ENCODE peak calls at places on chromosome 3, in five cellular contexts. P is AG04450, Z is activated B cell treated with CpG ODN at 0.5 μM for 24 hours, B is lower lobe of right lung, X is HFFc6. A is an unnamed sample.
A peak's percentile ranks its signal among the peaks of the same experiment; 100 is the strongest.

GRCh38 chr3:47379488-47379899 is 1.3 kb upstream of the PTPN23 start:
- DNase-seq in P (no peak), Z (no peak), B (no peak), X (no peak), A (no peak)

GRCh38 chr3:113183748-113184661 is 27.4 kb upstream of the BOC start:
- DNase-seq in P (no peak), Z (no peak), B (no peak), X (no peak), A (no peak)

GRCh38 chr3:32219537-32219936 is 18.9 kb upstream of the CMTM8 start:
- DNase-seq in P (no peak), Z (no peak), B (no peak), X (no peak), A (no peak)

GRCh38 chr3:148379763-148380162 is 317.9 kb upstream of the AGTR1 start:
- DNase-seq in P (peak; percentile 23), Z (no peak), B (no peak), X (peak; percentile 61), A (peak; percentile 18)

GRCh38 chr3:195176776-195177175 is 94.2 kb downstream of the XXYLT1 start:
- DNase-seq in P (no peak), Z (no peak), B (no peak), X (no peak), A (no peak)

GRCh38 chr3:27089063-27089462 is 280.1 kb downstream of the NEK10 start:
- DNase-seq in P (no peak), Z (no peak), B (no peak), X (no peak), A (no peak)

GRCh38 chr3:65005481-65005880 is 317.7 kb upstream of the ADAMTS9 start:
- DNase-seq in P (no peak), Z (no peak), B (no peak), X (no peak), A (no peak)

GRCh38 chr3:161347726-161348125 is 23.6 kb downstream of the SPTSSB start:
- DNase-seq in P (no peak), Z (no peak), B (no peak), X (no peak), A (no peak)

GRCh38 chr3:157248590-157249425 is 88.9 kb upstream of the CCNL1 start:
- DNase-seq in P (peak; percentile 65), Z (no peak), B (no peak), X (peak; percentile 88), A (peak; percentile 68)

GRCh38 chr3:143165211-143165610 is 45.6 kb downstream of the CHST2 start:
- DNase-seq in P (no peak), Z (no peak), B (no peak), X (no peak), A (no peak)

GRCh38 chr3:123290962-123291361 is 89.2 kb downstream of the SEC22A start:
- DNase-seq in P (no peak), Z (no peak), B (no peak), X (no peak), A (no peak)

GRCh38 chr3:188066141-188066540 is 87.8 kb upstream of the LPP start:
- DNase-seq in P (no peak), Z (no peak), B (no peak), X (no peak), A (no peak)

GRCh38 chr3:141373768-141374526 is 5.6 kb downstream of the ZBTB38 start:
- DNase-seq in P (no peak), Z (no peak), B (no peak), X (peak; percentile 66), A (no peak)

GRCh38 chr3:49313902-49314676 is 25.8 kb downstream of the USP4 start:
- DNase-seq in P (no peak), Z (no peak), B (no peak), X (peak; percentile 6), A (no peak)

GRCh38 chr3:52313774-52314188 is 2.3 kb upstream of the DNAH1 start:
- DNase-seq in P (no peak), Z (peak; percentile 55), B (peak; percentile 58), X (no peak), A (no peak)

GRCh38 chr3:134029734-134030381 is at the start of gene SLCO2A1:
- DNase-seq in P (no peak), Z (no peak), B (peak; percentile 64), X (no peak), A (no peak)

GRCh38 chr3:141887051-141887450 is 10.6 kb downstream of the ATP1B3 start:
- DNase-seq in P (no peak), Z (no peak), B (no peak), X (no peak), A (no peak)

GRCh38 chr3:43369404-43370345 is 83.3 kb downstream of the SNRK start:
- DNase-seq in P (no peak), Z (no peak), B (no peak), X (no peak), A (no peak)

GRCh38 chr3:191499307-191500125 is 38.6 kb downstream of the PYDC2 start:
- DNase-seq in P (peak; percentile 0), Z (no peak), B (no peak), X (peak; percentile 32), A (no peak)

GRCh38 chr3:13053915-13054704 is 19.1 kb downstream of the IQSEC1 start:
- DNase-seq in P (no peak), Z (no peak), B (no peak), X (no peak), A (no peak)

GRCh38 chr3:87082806-87083440 is 92.0 kb upstream of the VGLL3 start:
- DNase-seq in P (peak; percentile 30), Z (no peak), B (no peak), X (peak; percentile 59), A (no peak)

GRCh38 chr3:72798552-72799195 is 49.6 kb downstream of the SHQ1 start:
- DNase-seq in P (no peak), Z (no peak), B (no peak), X (no peak), A (no peak)

GRCh38 chr3:99505646-99506269 is 132.6 kb upstream of the COL8A1 start:
- DNase-seq in P (peak; percentile 43), Z (no peak), B (peak; percentile 51), X (peak; percentile 92), A (peak; percentile 87)

GRCh38 chr3:95088464-95088863 is 1025.6 kb downstream of the NSUN3 start:
- DNase-seq in P (no peak), Z (no peak), B (no peak), X (no peak), A (no peak)

GRCh38 chr3:132222868-132223538 is 94.2 kb upstream of the ACP3 start:
- DNase-seq in P (no peak), Z (no peak), B (no peak), X (no peak), A (no peak)

GRCh38 chr3:157405457-157405856 is 31.2 kb upstream of the PTX3 start:
- DNase-seq in P (peak; percentile 24), Z (no peak), B (no peak), X (peak; percentile 16), A (no peak)

GRCh38 chr3:169678122-169678521 is 14.6 kb upstream of the MECOM start:
- DNase-seq in P (no peak), Z (no peak), B (no peak), X (no peak), A (no peak)

GRCh38 chr3:177607596-177607995 is 410.3 kb upstream of the TBL1XR1 start:
- DNase-seq in P (no peak), Z (no peak), B (no peak), X (no peak), A (no peak)

GRCh38 chr3:33363113-33363800 is 76.9 kb downstream of the UBP1 start:
- DNase-seq in P (no peak), Z (no peak), B (no peak), X (no peak), A (no peak)

GRCh38 chr3:188338081-188338480 is 184.1 kb downstream of the LPP start:
- DNase-seq in P (no peak), Z (no peak), B (no peak), X (peak; percentile 51), A (no peak)

GRCh38 chr3:169244119-169244864 is 419.2 kb downstream of the MECOM start:
- DNase-seq in P (no peak), Z (no peak), B (no peak), X (no peak), A (no peak)

DNA sequence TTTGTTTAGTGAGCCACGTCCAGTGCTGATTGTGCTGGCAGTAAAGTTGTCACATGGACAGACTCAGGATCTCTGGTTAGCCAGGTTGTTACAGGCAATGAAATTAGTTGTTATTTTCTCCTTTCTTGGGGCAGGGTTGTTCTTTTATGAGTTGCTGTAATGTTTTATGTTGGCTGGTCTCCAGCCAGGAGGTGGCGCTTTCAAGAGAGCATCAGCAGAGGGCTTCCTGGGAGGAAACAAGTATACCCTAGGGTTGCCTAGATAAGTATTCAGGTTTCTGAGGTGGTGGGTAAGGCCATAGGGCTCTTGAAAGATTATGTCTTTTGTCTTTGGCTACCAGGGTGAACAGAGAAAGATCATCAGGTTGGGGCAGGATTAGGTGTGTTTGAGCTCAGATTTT is 14.5 kb upstream of the CFAP20DC start:
- DNase-seq in P (no peak), Z (no peak), B (no peak), X (no peak), A (no peak)
- TF ChIP-seq CTCF in P (no peak), Z (no peak), B (no peak), X (peak; percentile 27), A (no peak)

GRCh38 chr3:9800529-9800928 is 7.6 kb downstream of the ARPC4 start:
- DNase-seq in P (no peak), Z (no peak), B (no peak), X (no peak), A (no peak)
- TF ChIP-seq CTCF in P (peak; percentile 44), Z (no peak), B (no peak), X (peak; percentile 67), A (no peak)

GRCh38 chr3:41716391-41716910 is 245.5 kb downstream of the ULK4 start:
- DNase-seq in P (peak; percentile 3), Z (no peak), B (no peak), X (no peak), A (no peak)
- TF ChIP-seq CTCF in P (peak; percentile 70), Z (no peak), B (peak; percentile 28), X (peak; percentile 69), A (peak; percentile 53)

GRCh38 chr3:17431004-17431403 is 311.4 kb downstream of the TBC1D5 start:
- DNase-seq in P (peak; percentile 3), Z (no peak), B (no peak), X (peak; percentile 46), A (no peak)

GRCh38 chr3:17431477-17432045 is 310.9 kb downstream of the TBC1D5 start:
- DNase-seq in P (peak; percentile 10), Z (no peak), B (no peak), X (no peak), A (peak; percentile 59)

GRCh38 chr3:17430574-17430973 is 311.9 kb downstream of the TBC1D5 start:
- DNase-seq in P (no peak), Z (no peak), B (no peak), X (no peak), A (no peak)

GRCh38 chr3:17433866-17434265 is 308.6 kb downstream of the TBC1D5 start:
- DNase-seq in P (no peak), Z (no peak), B (no peak), X (no peak), A (no peak)

GRCh38 chr3:17432237-17432636 is 310.2 kb downstream of the TBC1D5 start:
- DNase-seq in P (no peak), Z (no peak), B (no peak), X (no peak), A (no peak)
- TF ChIP-seq CTCF in P (no peak), Z (no peak), B (no peak), X (no peak), A (no peak)

GRCh38 chr3:126959921-126960603 is 22.9 kb upstream of the PLXNA1 start:
- DNase-seq in P (no peak), Z (no peak), B (no peak), X (peak; percentile 66), A (peak; percentile 23)
- TF ChIP-seq CTCF in P (peak; percentile 56), Z (no peak), B (peak; percentile 7), X (peak; percentile 77), A (peak; percentile 56)

A was measured in AG09319.